ENCODE peak calls at places on chromosomes 7 and 10, in six cellular contexts. T is SJSA1; C is effector memory CD4-positive, alpha-beta T cell; J is mesendoderm; N is psoas muscle; O is ascending aorta. F is an unnamed sample.
A peak's percentile ranks its signal among the peaks of the same experiment; 100 is the strongest.

GRCh38 chr7:94908204-94909022 is 1.0 kb downstream of the PPP1R9A start:
- DNase-seq in N (peak; percentile 53), J (peak; percentile 77), O (no peak), C (no peak), T (no peak), F (peak; percentile 69)

GRCh38 chr10:24481241-24481640 is 242.4 kb downstream of the ARHGAP21 start:
- DNase-seq in N (no peak), T (no peak), O (no peak), C (no peak), J (no peak), F (no peak)

GRCh38 chr10:112461029-112461887 is 14.2 kb downstream of the VTI1A start:
- DNase-seq in C (no peak), T (no peak), O (no peak), J (peak; percentile 83), N (no peak), F (no peak)

GRCh38 chr7:96825285-96825684 is 115.6 kb upstream of the SEM1 start:
- DNase-seq in C (no peak), J (no peak), N (no peak), O (no peak), T (no peak), F (no peak)

GRCh38 chr10:58661336-58661735 is 148.7 kb downstream of the BICC1 start:
- DNase-seq in C (no peak), J (no peak), O (no peak), T (no peak), N (no peak), F (no peak)

GRCh38 chr7:13945670-13946069 is 43.8 kb downstream of the ETV1 start:
- DNase-seq in T (no peak), O (no peak), C (no peak), N (no peak), J (no peak), F (no peak)

GRCh38 chr7:44757311-44757710 is 8.7 kb downstream of the ZMIZ2 start:
- DNase-seq in J (no peak), N (no peak), C (no peak), O (no peak), T (no peak), F (no peak)

GRCh38 chr10:920450-920849 is 11.1 kb downstream of the LARP4B start:
- DNase-seq in C (no peak), N (no peak), J (no peak), T (no peak), O (no peak), F (no peak)

GRCh38 chr10:9010093-9010492 is 955.6 kb downstream of the GATA3 start:
- DNase-seq in N (no peak), J (peak; percentile 37), O (no peak), T (no peak), C (peak; percentile 15), F (no peak)

GRCh38 chr10:49700997-49701396 is 21.5 kb downstream of the C10orf53 start:
- DNase-seq in T (no peak), J (peak; percentile 66), C (no peak), O (no peak), N (no peak), F (no peak)

GRCh38 chr7:99355098-99355497 is 19.4 kb upstream of the ARPC1B start:
- DNase-seq in O (no peak), T (no peak), C (no peak), N (no peak), J (no peak), F (no peak)

GRCh38 chr10:45453639-45454250 is 79.7 kb downstream of the ALOX5 start:
- DNase-seq in O (no peak), J (no peak), C (no peak), N (no peak), T (no peak), F (no peak)

GRCh38 chr7:152502813-152503790 is 67.3 kb upstream of the KMT2C start:
- DNase-seq in T (no peak), J (no peak), C (no peak), N (no peak), O (no peak), F (peak; percentile 58)
- H3K27ac ChIP-seq in T (no peak overlapping the region), J (no peak overlapping the region), C (no peak overlapping the region), N (no peak overlapping the region), O (no peak overlapping the region), F (no peak overlapping the region)

GRCh38 chr7:117139691-117139984 is 183.2 kb downstream of the WNT2 start:
- DNase-seq in C (no peak), J (no peak), T (no peak), O (no peak), N (no peak), F (no peak)

GRCh38 chr7:117135553-117135891 is 182.2 kb downstream of the ST7 start:
- DNase-seq in T (no peak), J (no peak), C (no peak), N (no peak), O (no peak), F (no peak)

GRCh38 chr7:117137868-117138267 is 184.6 kb downstream of the ST7 start:
- DNase-seq in J (no peak), T (no peak), C (no peak), O (no peak), N (no peak), F (no peak)

GRCh38 chr7:117138474-117138873 is 184.4 kb downstream of the WNT2 start:
- DNase-seq in C (no peak), N (no peak), T (no peak), J (no peak), O (no peak), F (no peak)

GRCh38 chr7:117138943-117139690 is 183.7 kb downstream of the WNT2 start:
- DNase-seq in J (no peak), C (no peak), T (no peak), N (no peak), O (no peak), F (no peak)
- H3K36me3 ChIP-seq in J (no peaks in the 10 kb centered on the region), C (no peaks in the 10 kb centered on the region), T (peaks cover 13% of the 10 kb centered on the region), N (peaks cover 5% of the 10 kb centered on the region), O (peaks cover 8% of the 10 kb centered on the region), F (no peaks in the 10 kb centered on the region)

GRCh38 chr10:5576154-5576748 is 51.5 kb downstream of the CALML3 start:
- DNase-seq in N (no peak), J (no peak), O (no peak), C (no peak), T (no peak), F (no peak)
- H3K27ac ChIP-seq in N (no peak overlapping the region), J (no peak overlapping the region), O (no peak overlapping the region), C (no peak overlapping the region), T (no peak overlapping the region), F (no peak overlapping the region)

GRCh38 chr7:138075350-138075749 is 909 bp upstream of the AKR1D1 start:
- DNase-seq in O (no peak), J (no peak), C (no peak), N (no peak), T (no peak), F (no peak)
- H3K36me3 ChIP-seq in O (no peaks in the 10 kb centered on the region), J (no peaks in the 10 kb centered on the region), C (no peaks in the 10 kb centered on the region), N (no peaks in the 10 kb centered on the region), T (no peaks in the 10 kb centered on the region), F (no peaks in the 10 kb centered on the region)

GRCh38 chr10:124956764-124957163 is 14.8 kb downstream of the ZRANB1 start:
- DNase-seq in C (no peak), N (no peak), J (no peak), T (no peak), O (no peak), F (no peak)
- H3K27ac ChIP-seq in C (no peak overlapping the region), N (peak overlapping the region; percentile 55), J (no peak overlapping the region), T (no peak overlapping the region), O (no peak overlapping the region), F (peak overlapping the region; percentile 46)

GRCh38 chr7:17871815-17872533 is 68.3 kb downstream of the SNX13 start:
- DNase-seq in C (no peak), O (no peak), T (no peak), J (no peak), N (no peak), F (no peak)
- H3K36me3 ChIP-seq in C (peaks cover 22% of the 10 kb centered on the region), O (peaks cover 27% of the 10 kb centered on the region), T (peaks cover 35% of the 10 kb centered on the region), J (no peaks in the 10 kb centered on the region), N (peaks cover 5% of the 10 kb centered on the region), F (no peaks in the 10 kb centered on the region)

DNA sequence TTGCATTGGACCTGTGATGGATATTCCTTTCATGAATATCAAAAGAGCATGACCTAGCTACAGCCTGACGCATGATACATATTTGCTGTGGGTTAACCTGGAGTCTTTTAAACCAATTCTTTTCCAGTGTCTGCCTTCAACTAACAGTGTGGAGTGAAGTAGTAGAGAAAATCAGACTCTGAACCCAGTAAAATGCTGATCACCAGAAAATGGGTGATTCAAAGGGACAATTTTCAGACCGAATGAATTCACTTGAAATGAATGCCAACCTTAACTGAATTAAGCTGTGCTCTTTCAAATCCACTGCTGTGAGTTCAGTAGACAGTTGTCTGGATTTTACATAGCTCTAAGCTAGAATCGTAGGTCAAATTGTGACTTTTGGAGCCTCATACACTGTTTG is 123.0 kb downstream of the CDK14 start:
- DNase-seq in J (no peak), O (no peak), T (no peak), C (no peak), N (no peak), F (no peak)
- H3K27ac ChIP-seq in J (no peak overlapping the region), O (no peak overlapping the region), T (no peak overlapping the region), C (no peak overlapping the region), N (no peak overlapping the region), F (no peak overlapping the region)